ENCODE peak calls at places on chromosomes 1 and 21, in four cellular contexts. O is H1, S is HepG2, C is K562. T is an unnamed sample.

GRCh38 chr1:155297431-155297830 is 3.8 kb downstream of the PKLR start:
- DNase-seq in O (no peak), S (no peak), C (no peak), T (no peak)

GRCh38 chr1:228278432-228278941 is 70.6 kb downstream of the OBSCN start:
- DNase-seq in O (no peak), S (no peak), C (no peak), T (no peak)

GRCh38 chr1:26693557-26694184 is 2.1 kb upstream of the ARID1A start:
- DNase-seq in O (no peak), S (no peak), C (no peak), T (no peak)

GRCh38 chr1:202311880-202312635 is 29.7 kb downstream of the UBE2T start:
- DNase-seq in O (no peak), S (no peak), C (no peak), T (no peak)

GRCh38 chr1:69221492-69221990 is 346.2 kb upstream of the LRRC7 start:
- DNase-seq in O (no peak), S (no peak), C (peak; percentile 5), T (no peak)

GRCh38 chr1:37720231-37721130 is 28.2 kb downstream of the CDCA8 start:
- DNase-seq in O (no peak), S (no peak), C (no peak), T (no peak)

GRCh38 chr1:12491691-12492090 is 126.3 kb downstream of the DHRS3 start:
- DNase-seq in O (no peak), S (no peak), C (no peak), T (no peak)

GRCh38 chr1:225447649-225448048 is 19.8 kb upstream of the LBR start:
- DNase-seq in O (no peak), S (no peak), C (no peak), T (no peak)

GRCh38 chr1:66542811-66543767 is 9.1 kb downstream of the SGIP1 start:
- DNase-seq in O (no peak), S (peak; percentile 98), C (no peak), T (peak; percentile 17)

GRCh38 chr1:7093297-7093696 is 308.0 kb downstream of the CAMTA1 start:
- DNase-seq in O (no peak), S (no peak), C (peak; percentile 13), T (no peak)

GRCh38 chr1:28099050-28099769 is 10.8 kb upstream of the EYA3 start:
- DNase-seq in O (peak; percentile 28), S (no peak), C (no peak), T (peak; percentile 24)

GRCh38 chr1:204445860-204446412 is 34.3 kb upstream of the PPP1R15B start:
- DNase-seq in O (peak; percentile 99), S (peak; percentile 18), C (peak; percentile 79), T (peak; percentile 54)

GRCh38 chr21:35616090-35616489 is 444.2 kb downstream of the SETD4 start:
- DNase-seq in O (no peak), S (no peak), C (no peak), T (peak; percentile 10)

GRCh38 chr1:85314726-85315125 is 38.3 kb upstream of the BCL10 start:
- DNase-seq in O (no peak), S (no peak), C (no peak), T (no peak)

GRCh38 chr1:207312604-207312920 is 8.9 kb upstream of the CD55 start:
- DNase-seq in O (no peak), S (no peak), C (no peak), T (no peak)

GRCh38 chr1:175072131-175072941 is 4.7 kb downstream of the TNN start:
- DNase-seq in O (no peak), S (no peak), C (no peak), T (no peak)
- TF ChIP-seq RNF2 in O (no peak), S (no peak), C (no peak), T (no peak)

DNA sequence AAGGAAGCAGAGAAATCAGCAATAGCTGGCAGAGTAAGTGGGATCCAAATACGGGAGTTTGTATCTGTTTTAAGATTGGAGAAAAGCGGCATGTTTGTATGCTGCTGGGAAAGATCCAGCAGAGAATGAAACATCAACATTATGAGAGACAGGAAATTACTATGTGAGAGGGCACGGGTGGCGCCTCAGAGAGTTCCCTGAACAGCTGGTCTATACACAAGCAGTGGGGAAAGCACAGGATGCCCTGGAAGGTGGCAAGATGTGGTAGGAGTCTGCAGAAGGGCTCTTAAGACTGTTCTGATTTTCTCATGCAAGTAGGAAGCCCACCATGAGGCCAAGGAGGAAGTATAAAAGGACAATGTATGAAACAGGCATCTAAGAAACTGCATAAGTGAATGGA is 130.4 kb downstream of the RERE start:
- DNase-seq in O (no peak), S (no peak), C (no peak), T (no peak)
- TF ChIP-seq EP300 in O (no peak), S (no peak), C (no peak), T (no peak)

DNA sequence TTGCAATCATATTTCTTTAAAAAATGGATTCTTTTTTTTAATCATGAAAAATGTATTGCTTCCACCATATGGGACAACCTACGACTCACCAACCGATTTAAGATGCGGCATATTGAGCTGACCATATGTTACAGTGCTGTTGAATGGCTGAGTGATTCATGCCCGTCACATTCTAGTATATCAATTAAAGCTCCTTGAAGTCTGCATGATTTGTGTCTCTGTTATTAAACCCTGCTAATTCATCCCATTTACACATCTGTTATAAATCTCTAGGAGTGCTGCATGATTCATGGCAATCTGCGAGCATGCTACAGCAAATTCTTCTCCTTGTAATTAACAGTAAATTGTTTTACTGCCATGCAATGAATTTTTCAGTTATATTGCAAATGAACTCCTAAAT is 239.8 kb downstream of the USH2A start:
- DNase-seq in O (no peak), S (no peak), C (no peak), T (no peak)
- TF ChIP-seq RNF2 in O (no peak), S (no peak), C (no peak), T (no peak)

GRCh38 chr1:87108228-87108627 is 193.8 kb downstream of the HS2ST1 start:
- DNase-seq in O (no peak), S (no peak), C (no peak), T (no peak)

GRCh38 chr1:87106158-87106557 is 191.7 kb downstream of the HS2ST1 start:
- DNase-seq in O (no peak), S (no peak), C (no peak), T (no peak)

GRCh38 chr1:87111659-87112339 is 197.4 kb downstream of the HS2ST1 start:
- DNase-seq in O (no peak), S (peak; percentile 69), C (no peak), T (no peak)

GRCh38 chr1:87106867-87107266 is 192.4 kb downstream of the HS2ST1 start:
- DNase-seq in O (no peak), S (no peak), C (no peak), T (no peak)

GRCh38 chr1:87109012-87109411 is 194.6 kb downstream of the HS2ST1 start:
- DNase-seq in O (no peak), S (no peak), C (no peak), T (no peak)
- TF ChIP-seq EP300 in O (no peak), S (no peak), C (no peak), T (no peak)

GRCh38 chr21:17441370-17441769 is 71.5 kb upstream of the CXADR start:
- DNase-seq in O (no peak), S (peak; percentile 97), C (no peak), T (peak; percentile 34)
- TF ChIP-seq RNF2 in O (no peak), S (no peak), C (no peak), T (no peak)

T was measured in A549.